ENCODE peak calls at places on chromosomes 7 and 10, in eight cellular contexts. F is esophagus muscularis mucosa, P is GM23338, O is Panc1, W is suprapubic skin, D is HCT116, K is sigmoid colon, L is HL-60. Q is an unnamed sample.

GRCh38 chr7:43658718-43659548 is 70.4 kb downstream of the COA1 start:
- DNase-seq in L (no peak), D (no peak), F (no peak), K (no peak), W (no peak), P (no peak), O (no peak), Q (no peak)

GRCh38 chr10:62054825-62055224 is 153.3 kb downstream of the ARID5B start:
- DNase-seq in P (no peak), W (no peak), K (no peak), O (no peak), L (no peak), F (no peak), D (no peak), Q (no peak)

GRCh38 chr7:33841658-33842057 is 63.7 kb upstream of the BMPER start:
- DNase-seq in W (no peak), O (no peak), P (no peak), K (peak), D (no peak), L (no peak), F (peak), Q (no peak)

GRCh38 chr7:117478796-117479479 is 887 bp upstream of the CFTR start:
- DNase-seq in O (no peak), W (no peak), L (no peak), P (peak), K (no peak), F (no peak), D (no peak), Q (no peak)

GRCh38 chr7:80618105-80618504 is 20.3 kb upstream of the CD36 start:
- DNase-seq in W (no peak), O (no peak), F (no peak), P (no peak), K (no peak), D (no peak), L (peak), Q (no peak)

GRCh38 chr7:37052673-37053072 is 328.4 kb upstream of the AOAH start:
- DNase-seq in D (no peak), O (no peak), K (no peak), L (peak), F (no peak), W (no peak), P (peak), Q (no peak)

GRCh38 chr10:109981641-109982040 is 26.1 kb upstream of the ADD3 start:
- DNase-seq in L (no peak), W (no peak), K (no peak), F (no peak), O (no peak), D (no peak), P (no peak), Q (no peak)

GRCh38 chr10:114151486-114151885 is 22.5 kb downstream of the CCDC186 start:
- DNase-seq in P (no peak), D (peak), K (no peak), O (peak), L (no peak), F (no peak), W (no peak), Q (no peak)

GRCh38 chr10:101464518-101465085 is 110.6 kb downstream of the BTRC start:
- DNase-seq in K (no peak), W (no peak), P (no peak), D (no peak), F (no peak), L (no peak), O (no peak), Q (no peak)

GRCh38 chr7:25857376-25858067 is 294.5 kb upstream of the NFE2L3 start:
- DNase-seq in D (no peak), O (no peak), K (peak), L (peak), P (peak), W (no peak), F (no peak), Q (no peak)

GRCh38 chr10:70773965-70774809 is 11.0 kb downstream of the TBATA start:
- DNase-seq in K (no peak), D (no peak), O (no peak), P (no peak), W (peak), F (no peak), L (no peak), Q (no peak)

GRCh38 chr10:4306871-4307270 is 519.1 kb upstream of the AKR1E2 start:
- DNase-seq in O (no peak), D (no peak), L (no peak), P (no peak), W (no peak), F (peak), K (no peak), Q (no peak)

GRCh38 chr10:128036011-128036615 is 90.1 kb downstream of the MKI67 start:
- DNase-seq in F (no peak), P (no peak), O (no peak), K (no peak), D (no peak), L (no peak), W (no peak), Q (no peak)

GRCh38 chr10:48523820-48524758 is 80.8 kb downstream of the ARHGAP22 start:
- DNase-seq in L (peak), D (no peak), K (peak), W (peak), F (no peak), P (peak), O (no peak), Q (peak)

GRCh38 chr7:116969371-116969902 is 16.1 kb downstream of the ST7 start:
- DNase-seq in K (no peak), F (no peak), L (peak), P (peak), O (no peak), D (no peak), W (no peak), Q (no peak)

GRCh38 chr10:131654471-131655087 is 246.2 kb upstream of the PPP2R2D start:
- DNase-seq in W (peak), D (no peak), O (no peak), L (no peak), P (peak), K (no peak), F (no peak), Q (no peak)

GRCh38 chr10:1687606-1688005 is 49.7 kb downstream of the ADARB2 start:
- DNase-seq in L (no peak), O (no peak), D (no peak), K (no peak), F (no peak), W (no peak), P (no peak), Q (no peak)

GRCh38 chr7:35828817-35829216 is 28.0 kb downstream of the SEPTIN7 start:
- DNase-seq in W (no peak), F (no peak), L (no peak), O (no peak), D (no peak), K (no peak), P (no peak), Q (no peak)

GRCh38 chr7:66050990-66051424 is 24.6 kb upstream of the ASL start:
- DNase-seq in W (no peak), P (no peak), L (no peak), K (no peak), F (no peak), D (no peak), O (no peak), Q (no peak)
- TF ChIP-seq POLR2AphosphoS5 in W (no peak), P (no peak), L (no peak), K (no peak), F (no peak), D (no peak), O (no peak), Q (peak)

GRCh38 chr10:132904169-132904813 is 38.1 kb downstream of the CFAP46 start:
- DNase-seq in K (peak), O (peak), L (peak), F (no peak), W (no peak), D (peak), P (peak), Q (no peak)
- TF ChIP-seq CTCF in K (peak), O (peak), L (peak), F (peak), W (peak), D (peak), P (peak), Q (peak)

GRCh38 chr7:50712527-50713356 is 70.0 kb downstream of the GRB10 start:
- DNase-seq in K (no peak), L (no peak), D (no peak), O (no peak), P (no peak), W (no peak), F (no peak), Q (no peak)
- H3K4me3 ChIP-seq in K (no peak), L (no peak), D (no peak), O (no peak), P (no peak), W (no peak), F (no peak), Q (no peak)

DNA sequence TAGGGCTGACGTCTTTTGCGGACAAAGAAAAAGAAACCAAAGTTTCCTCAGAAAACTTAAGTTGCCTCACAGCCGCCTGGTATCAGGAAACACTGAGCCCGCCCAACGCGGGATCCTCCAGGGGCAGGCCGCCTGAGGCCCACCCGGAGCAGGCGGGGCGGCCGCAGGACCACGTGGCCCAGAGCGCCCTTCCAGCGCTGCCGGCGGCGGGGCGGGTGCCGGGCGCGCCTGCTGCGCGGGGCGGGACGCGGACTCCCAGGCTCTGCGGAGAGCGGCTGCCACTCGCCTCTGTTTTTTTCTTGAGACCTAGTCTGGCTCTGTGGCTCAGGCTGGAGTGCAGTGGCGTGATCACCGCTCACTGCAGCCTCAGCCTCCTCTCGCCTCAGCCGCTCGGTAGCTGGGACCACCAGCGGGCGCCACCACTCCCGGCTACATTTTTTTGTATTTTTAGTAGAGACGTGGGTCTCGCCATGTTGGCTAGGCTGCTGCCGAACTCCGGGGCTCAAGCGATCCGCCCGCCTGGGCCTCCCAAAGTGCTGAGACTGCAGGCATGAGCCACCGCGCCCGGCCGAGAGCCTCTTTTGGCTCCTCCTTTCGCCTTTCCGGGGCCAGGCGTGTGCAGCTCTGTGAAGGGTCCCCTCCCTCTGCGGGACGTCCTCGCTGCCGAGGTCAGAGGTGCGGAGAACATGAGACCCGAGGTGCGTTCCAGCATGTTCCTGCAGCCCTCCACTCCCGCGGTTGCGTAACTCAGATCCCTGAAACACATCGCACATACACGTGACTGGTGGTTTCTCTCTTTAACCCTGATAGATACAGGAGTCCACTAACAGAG is 11.6 kb upstream of the HNRNPF start:
- DNase-seq in P (peak), F (peak), D (no peak), O (no peak), W (peak), K (peak), L (peak), Q (peak)
- TF ChIP-seq POLR2AphosphoS5 in P (peak), F (peak), D (peak), O (peak), W (peak), K (peak), L (peak), Q (peak)

GRCh38 chr7:71752171-71752935 is 620.4 kb downstream of the GALNT17 start:
- DNase-seq in W (no peak), P (peak), F (peak), O (no peak), K (no peak), L (peak), D (no peak), Q (peak)
- TF ChIP-seq CTCF in W (peak), P (peak), F (peak), O (peak), K (peak), L (no peak), D (no peak), Q (peak)

GRCh38 chr7:150978136-150978789 is at the start of gene KCNH2:
- DNase-seq in F (no peak), D (no peak), P (peak), O (no peak), L (no peak), K (peak), W (no peak), Q (no peak)
- H3K4me3 ChIP-seq in F (peak), D (peak), P (peak), O (peak), L (no peak), K (peak), W (peak), Q (peak)